ENCODE peak calls at places on chromosome 6, in five cellular contexts. C, M, B, O and K are unnamed samples.

GRCh38 chr6:47301441-47301840 is 8.3 kb downstream of the TNFRSF21 start:
- DNase-seq in C (no peak), M (no peak), B (no peak), O (no peak), K (no peak)

GRCh38 chr6:125952764-125953501 is 3.6 kb upstream of the HINT3 start:
- DNase-seq in B (peak; percentile 54), M (peak; percentile 15), C (no peak), O (no peak), K (no peak)

GRCh38 chr6:138393871-138394783 is 9.9 kb upstream of the HEBP2 start:
- DNase-seq in B (no peak), C (peak; percentile 39), M (no peak), O (no peak), K (no peak)

GRCh38 chr6:142296975-142297604 is 4.7 kb upstream of the ADGRG6 start:
- DNase-seq in B (peak; percentile 36), O (no peak), M (no peak), C (no peak), K (no peak)

GRCh38 chr6:47073125-47074110 is 31.3 kb upstream of the ADGRF1 start:
- DNase-seq in C (no peak), B (peak; percentile 69), M (no peak), O (no peak), K (no peak)

GRCh38 chr6:42047790-42048405 is 2.4 kb upstream of the TAF8 start:
- DNase-seq in O (no peak), C (peak; percentile 32), B (no peak), M (no peak), K (no peak)

GRCh38 chr6:104527761-104528415 is 331.8 kb downstream of the HACE1 start:
- DNase-seq in M (peak; percentile 33), C (no peak), B (peak; percentile 62), O (no peak), K (peak; percentile 14)

GRCh38 chr6:148758492-148758891 is 11.7 kb downstream of the UST start:
- DNase-seq in B (no peak), C (peak; percentile 89), O (no peak), M (no peak), K (no peak)

GRCh38 chr6:87922947-87923330 is 124.7 kb upstream of the SPACA1 start:
- DNase-seq in C (peak; percentile 77), M (no peak), O (no peak), B (no peak), K (no peak)

GRCh38 chr6:43917878-43918382 is 147.9 kb downstream of the VEGFA start:
- DNase-seq in M (no peak), C (no peak), B (no peak), O (no peak), K (no peak)

GRCh38 chr6:2639876-2640275 is 110.8 kb downstream of the MYLK4 start:
- DNase-seq in C (no peak), M (no peak), B (no peak), O (no peak), K (no peak)

GRCh38 chr6:134593442-134593841 is 275.5 kb upstream of the SGK1 start:
- DNase-seq in O (no peak), M (no peak), B (no peak), C (no peak), K (no peak)